ENCODE peak calls at places on chromosomes 6 and 20, in five cellular contexts. Q, E, D, Y and M are unnamed samples. For H3K9me3, the result is how much of the 10 kb centered on the place peaks cover.

GRCh38 chr20:20594171-20594530 is 118.3 kb downstream of the RALGAPA2 start:
- DNase-seq in Q (no peak), E (no peak), D (no peak), Y (no peak), M (no peak)

GRCh38 chr6:107879912-107880311 is 55.8 kb upstream of the SCML4 start:
- DNase-seq in Q (no peak), E (no peak), D (no peak), Y (no peak), M (no peak)

GRCh38 chr6:111852704-111853103 is 20.5 kb downstream of the FYN start:
- DNase-seq in Q (no peak), E (no peak), D (no peak), Y (no peak), M (no peak)

GRCh38 chr20:9886227-9886626 is 47.4 kb upstream of the PAK5 start:
- DNase-seq in Q (no peak), E (no peak), D (no peak), Y (peak), M (no peak)

GRCh38 chr20:20225325-20225724 is 142.6 kb upstream of the INSM1 start:
- DNase-seq in Q (no peak), E (no peak), D (no peak), Y (no peak), M (no peak)

GRCh38 chr20:43853918-43854317 is 60.7 kb upstream of the TOX2 start:
- DNase-seq in Q (no peak), E (no peak), D (no peak), Y (no peak), M (no peak)

GRCh38 chr6:13404892-13405254 is 76.5 kb upstream of the TBC1D7 start:
- DNase-seq in Q (no peak), E (no peak), D (no peak), Y (no peak), M (no peak)

GRCh38 chr6:52929321-52930164 is 20.0 kb upstream of the GSTA3 start:
- DNase-seq in Q (peak), E (no peak), D (peak), Y (peak), M (no peak)

DNA sequence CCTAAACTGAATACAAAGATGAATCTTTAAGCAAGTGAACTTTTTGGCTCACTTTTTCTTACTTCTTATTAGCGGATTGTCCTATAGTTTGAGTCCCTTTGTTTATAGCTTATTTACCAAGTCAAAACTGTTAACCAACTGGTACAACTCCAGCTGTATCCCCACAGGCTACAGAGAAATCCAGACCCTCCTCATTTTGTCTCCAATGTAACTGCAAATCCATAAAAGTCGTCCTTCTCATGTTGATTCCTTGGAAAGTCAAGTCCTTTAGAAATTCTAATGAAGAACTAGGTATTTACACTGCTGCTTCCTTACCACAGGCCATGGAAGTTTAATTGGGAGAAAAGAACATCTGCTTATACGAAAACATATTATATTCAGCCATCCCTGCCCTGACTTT is 729.1 kb upstream of the NRSN1 start:
- DNase-seq in Q (no peak), E (no peak), D (no peak), Y (no peak), M (no peak)
- H3K27ac ChIP-seq in Q (no peak), E (no peak), D (no peak), Y (no peak), M (no peak)

DNA sequence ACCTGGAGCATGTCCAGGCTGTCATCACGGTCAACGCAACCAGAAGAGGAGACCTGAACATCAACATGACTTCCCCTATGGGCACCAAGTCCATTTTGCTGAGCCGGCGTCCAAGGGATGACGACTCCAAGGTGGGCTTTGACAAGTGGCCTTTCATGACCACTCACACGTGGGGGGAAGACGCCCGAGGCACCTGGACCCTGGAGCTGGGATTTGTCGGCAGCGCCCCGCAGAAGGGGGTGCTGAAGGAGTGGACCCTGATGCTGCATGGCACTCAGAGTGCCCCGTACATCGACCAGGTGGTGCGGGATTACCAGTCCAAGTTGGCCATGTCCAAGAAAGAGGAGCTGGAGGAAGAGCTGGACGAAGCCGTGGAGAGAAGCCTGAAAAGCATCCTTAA is 49.5 kb downstream of the BFSP1 start:
- DNase-seq in Q (no peak), E (no peak), D (no peak), Y (no peak), M (no peak)
- H3K4me3 ChIP-seq in Q (no peak), E (no peak), D (no peak), Y (no peak), M (no peak)

GRCh38 chr6:540490-540889 is 116.4 kb downstream of the HUS1B start:
- DNase-seq in Q (no peak), E (no peak), D (no peak), Y (no peak), M (no peak)
- H3K9me3 ChIP-seq in Q (under half), E (under half), D (under half), Y (under half), M (under half)

GRCh38 chr6:87164506-87164905 is 9.1 kb downstream of the ZNF292 start:
- DNase-seq in Q (no peak), E (no peak), D (no peak), Y (no peak), M (no peak)

GRCh38 chr6:87164004-87164403 is 8.6 kb downstream of the ZNF292 start:
- DNase-seq in Q (no peak), E (no peak), D (no peak), Y (no peak), M (no peak)

GRCh38 chr6:87161299-87161698 is 5.9 kb downstream of the ZNF292 start:
- DNase-seq in Q (no peak), E (no peak), D (no peak), Y (no peak), M (no peak)

DNA sequence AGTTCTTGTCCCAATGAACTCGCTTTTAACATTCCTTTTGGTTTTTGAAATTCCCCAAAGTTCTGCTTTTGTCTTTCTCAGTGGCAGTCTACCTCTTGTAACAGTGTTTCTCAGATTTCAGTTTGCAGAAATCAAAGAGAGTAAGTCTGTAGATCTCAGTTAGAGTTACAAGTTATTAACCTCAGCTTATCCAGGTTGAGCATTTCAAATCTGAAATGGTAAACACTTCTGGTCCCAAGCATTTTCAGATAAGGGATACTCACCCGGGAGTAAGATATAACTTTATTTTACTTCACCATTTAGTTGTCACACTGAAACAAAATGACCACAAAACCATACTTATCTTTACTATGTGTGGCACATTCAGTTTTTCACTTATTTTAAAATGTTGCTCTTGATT is 9.8 kb downstream of the ZNF292 start:
- DNase-seq in Q (no peak), E (no peak), D (no peak), Y (no peak), M (no peak)
- H3K27ac ChIP-seq in Q (no peak), E (no peak), D (no peak), Y (no peak), M (no peak)

DNA sequence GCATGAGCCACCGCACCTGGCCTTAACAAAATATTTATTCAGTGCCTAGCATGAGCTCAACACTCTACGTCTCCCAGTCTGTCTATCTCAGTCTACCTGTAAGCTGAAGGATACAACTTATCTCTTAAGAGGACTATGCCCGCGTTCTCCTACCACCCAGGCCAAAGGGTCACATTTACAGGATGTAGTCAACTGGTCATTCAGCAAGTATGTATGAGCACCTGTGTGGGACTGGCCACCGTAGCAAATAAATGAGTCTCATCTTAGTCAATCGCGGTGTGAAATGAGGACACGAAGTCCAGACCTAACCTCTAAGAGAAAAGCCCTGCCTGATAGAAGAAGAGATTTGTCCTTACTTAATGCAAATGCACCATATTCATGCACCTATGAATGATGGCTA is 49.9 kb downstream of the MUC22 start:
- DNase-seq in Q (no peak), E (no peak), D (no peak), Y (peak), M (no peak)
- H3K4me3 ChIP-seq in Q (no peak), E (no peak), D (no peak), Y (no peak), M (no peak)

DNA sequence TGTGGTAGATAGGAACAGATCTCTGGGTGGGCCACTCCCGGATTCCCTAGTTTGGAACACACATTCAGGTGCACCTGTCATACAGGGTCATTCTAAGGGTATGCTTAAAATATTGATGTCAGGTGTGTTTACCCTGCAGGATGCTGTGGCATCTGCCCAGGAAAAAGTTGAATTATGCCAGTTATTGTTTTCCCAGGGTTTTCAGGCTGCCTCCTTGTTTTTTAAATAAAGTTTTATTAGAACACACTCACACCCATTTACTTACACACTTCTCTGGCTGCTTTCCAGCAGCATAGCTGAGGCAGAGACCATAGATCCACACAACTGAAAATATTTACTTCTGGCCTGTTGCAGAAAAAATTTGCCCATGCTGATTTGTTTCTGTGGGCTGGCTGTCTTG is 76.5 kb downstream of the PHACTR3 start:
- DNase-seq in Q (no peak), E (no peak), D (no peak), Y (no peak), M (no peak)
- H3K9me3 ChIP-seq in Q (under half), E (under half), D (under half), Y (under half), M (under half)

GRCh38 chr6:129492260-129492659 is 217.7 kb downstream of the ARHGAP18 start:
- DNase-seq in Q (no peak), E (no peak), D (no peak), Y (no peak), M (no peak)
- H3K27ac ChIP-seq in Q (no peak), E (no peak), D (no peak), Y (peak), M (no peak)